ENCODE peak calls at places on chromosome 22, in four cellular contexts. One of them, this sample, is unnamed.

GRCh38 chr22:41966607-41967240 is 2.5 kb upstream of the SEPTIN3 start:
- DNase-seq in amygdala: peak
- DNase-seq in stimulated activated CD4-positive, alpha-beta T cell treated with anti-CD3 and anti-CD28 coated beads, Interleukin-1b, Interleukin-23, amount 100 ng/mL, for 1 hour: no peak
- DNase-seq in HFF-Myc: peak
- DNase-seq in this sample: peak

GRCh38 chr22:30697975-30698374 is 3.3 kb downstream of the OSBP2 start:
- DNase-seq in amygdala: no peak
- DNase-seq in HFF-Myc: no peak
- DNase-seq in stimulated activated CD4-positive, alpha-beta T cell treated with anti-CD3 and anti-CD28 coated beads, Interleukin-1b, Interleukin-23, amount 100 ng/mL, for 1 hour: no peak
- DNase-seq in this sample: no peak

GRCh38 chr22:25404923-25405853 is 159.3 kb upstream of the GRK3 start:
- DNase-seq in HFF-Myc: no peak
- DNase-seq in stimulated activated CD4-positive, alpha-beta T cell treated with anti-CD3 and anti-CD28 coated beads, Interleukin-1b, Interleukin-23, amount 100 ng/mL, for 1 hour: peak
- DNase-seq in amygdala: peak
- DNase-seq in this sample: peak

GRCh38 chr22:20659920-20660319 is 114.0 kb upstream of the SERPIND1 start:
- DNase-seq in HFF-Myc: no peak
- DNase-seq in amygdala: no peak
- DNase-seq in stimulated activated CD4-positive, alpha-beta T cell treated with anti-CD3 and anti-CD28 coated beads, Interleukin-1b, Interleukin-23, amount 100 ng/mL, for 1 hour: no peak
- DNase-seq in this sample: no peak

GRCh38 chr22:47647181-47647580 is 884.7 kb downstream of the TBC1D22A start:
- DNase-seq in amygdala: no peak
- DNase-seq in HFF-Myc: no peak
- DNase-seq in stimulated activated CD4-positive, alpha-beta T cell treated with anti-CD3 and anti-CD28 coated beads, Interleukin-1b, Interleukin-23, amount 100 ng/mL, for 1 hour: no peak
- DNase-seq in this sample: no peak

GRCh38 chr22:39698106-39698505 is 127.6 kb downstream of the CACNA1I start:
- DNase-seq in stimulated activated CD4-positive, alpha-beta T cell treated with anti-CD3 and anti-CD28 coated beads, Interleukin-1b, Interleukin-23, amount 100 ng/mL, for 1 hour: no peak
- DNase-seq in amygdala: no peak
- DNase-seq in HFF-Myc: no peak
- DNase-seq in this sample: no peak

GRCh38 chr22:42697542-42698013 is 23.1 kb downstream of the A4GALT start:
- DNase-seq in HFF-Myc: peak
- DNase-seq in amygdala: no peak
- DNase-seq in stimulated activated CD4-positive, alpha-beta T cell treated with anti-CD3 and anti-CD28 coated beads, Interleukin-1b, Interleukin-23, amount 100 ng/mL, for 1 hour: no peak
- DNase-seq in this sample: no peak

GRCh38 chr22:45233827-45234226 is 6.9 kb downstream of the KIAA0930 start:
- DNase-seq in amygdala: no peak
- DNase-seq in stimulated activated CD4-positive, alpha-beta T cell treated with anti-CD3 and anti-CD28 coated beads, Interleukin-1b, Interleukin-23, amount 100 ng/mL, for 1 hour: no peak
- DNase-seq in HFF-Myc: no peak
- DNase-seq in this sample: no peak

GRCh38 chr22:47187558-47187957 is 425.1 kb downstream of the TBC1D22A start:
- DNase-seq in stimulated activated CD4-positive, alpha-beta T cell treated with anti-CD3 and anti-CD28 coated beads, Interleukin-1b, Interleukin-23, amount 100 ng/mL, for 1 hour: no peak
- DNase-seq in amygdala: no peak
- DNase-seq in HFF-Myc: no peak
- DNase-seq in this sample: no peak

GRCh38 chr22:29623059-29623458 is 19.6 kb downstream of the NF2 start:
- DNase-seq in stimulated activated CD4-positive, alpha-beta T cell treated with anti-CD3 and anti-CD28 coated beads, Interleukin-1b, Interleukin-23, amount 100 ng/mL, for 1 hour: no peak
- DNase-seq in amygdala: no peak
- DNase-seq in HFF-Myc: no peak
- DNase-seq in this sample: no peak

GRCh38 chr22:49966041-49966715 is 5.6 kb downstream of the PIM3 start:
- DNase-seq in stimulated activated CD4-positive, alpha-beta T cell treated with anti-CD3 and anti-CD28 coated beads, Interleukin-1b, Interleukin-23, amount 100 ng/mL, for 1 hour: no peak
- DNase-seq in HFF-Myc: no peak
- DNase-seq in amygdala: no peak
- DNase-seq in this sample: no peak